ENCODE peak calls at places on chromosomes 7 and 10, in eight cellular contexts. H is mucosa of gallbladder, L is cardiac septum, Y is astrocyte of the spinal cord, W is right atrium auricular region, X is dermis blood vessel endothelial cell, N is HFFc6, A is GM12891. P is an unnamed sample.

GRCh38 chr10:63760708-63761047 is 239.5 kb downstream of the REEP3 start:
- DNase-seq in H (no peak), X (no peak), W (no peak), Y (no peak), N (no peak), A (no peak), L (no peak), P (no peak)

GRCh38 chr10:16756561-16757221 is 60.5 kb downstream of the RSU1 start:
- DNase-seq in Y (peak; percentile 38), W (no peak), A (no peak), H (no peak), L (no peak), N (peak; percentile 46), X (no peak), P (no peak)

GRCh38 chr7:19026888-19027287 is 90.5 kb downstream of the TWIST1 start:
- DNase-seq in Y (peak; percentile 38), A (no peak), H (no peak), L (no peak), W (no peak), X (no peak), N (peak; percentile 48), P (no peak)

GRCh38 chr10:21702633-21703111 is 168.6 kb downstream of the MLLT10 start:
- DNase-seq in A (no peak), X (no peak), H (no peak), Y (no peak), W (no peak), N (no peak), L (no peak), P (no peak)

GRCh38 chr10:77377678-77378352 is 259.8 kb downstream of the KCNMA1 start:
- DNase-seq in X (no peak), Y (no peak), H (no peak), W (no peak), L (peak; percentile 43), N (no peak), A (no peak), P (no peak)

GRCh38 chr7:5692845-5693278 is 88.6 kb downstream of the RNF216 start:
- DNase-seq in A (no peak), W (no peak), Y (peak; percentile 66), X (peak; percentile 69), H (no peak), N (peak; percentile 79), L (no peak), P (no peak)

GRCh38 chr7:35805876-35806275 is 5.0 kb downstream of the SEPTIN7 start:
- DNase-seq in Y (no peak), H (no peak), W (no peak), L (no peak), A (no peak), X (no peak), N (no peak), P (no peak)

GRCh38 chr7:123432601-123433000 is 101.8 kb downstream of the IQUB start:
- DNase-seq in A (no peak), L (no peak), X (no peak), N (no peak), Y (no peak), W (no peak), H (no peak), P (no peak)

GRCh38 chr7:29035044-29035740 is 77.1 kb upstream of the TRIL start:
- DNase-seq in L (no peak), A (no peak), Y (peak; percentile 85), W (no peak), N (peak; percentile 37), X (peak; percentile 92), H (no peak), P (no peak)